ENCODE peak calls at places on chromosomes 3 and 15, in ten cellular contexts. One of them, this sample, is unnamed.

GRCh38 chr3:57128863-57129602 is 36.1 kb downstream of the IL17RD start:
- DNase-seq in CD8-positive, alpha-beta memory T cell: no peak
- DNase-seq in HCT116: no peak
- DNase-seq in NCI-H1417 treated with DMSO at 0.1 percent for 48 hours: no peak
- DNase-seq in gastrocnemius medialis: no peak
- DNase-seq in NCI-H2171 treated with DMSO at 0.1 percent for 48 hours: no peak
- DNase-seq in breast epithelium: no peak
- DNase-seq in left lung: no peak
- DNase-seq in upper lobe of left lung: no peak
- DNase-seq in AML-193: no peak
- DNase-seq in this sample: no peak

GRCh38 chr15:101617390-101617965 is 34.7 kb downstream of the TM2D3 start:
- DNase-seq in CD8-positive, alpha-beta memory T cell: no peak
- DNase-seq in HCT116: no peak
- DNase-seq in NCI-H1417 treated with DMSO at 0.1 percent for 48 hours: no peak
- DNase-seq in gastrocnemius medialis: no peak
- DNase-seq in NCI-H2171 treated with DMSO at 0.1 percent for 48 hours: no peak
- DNase-seq in breast epithelium: no peak
- DNase-seq in left lung: no peak
- DNase-seq in upper lobe of left lung: no peak
- DNase-seq in AML-193: no peak
- DNase-seq in this sample: no peak

GRCh38 chr15:87667643-87668042 is 588.9 kb downstream of the NTRK3 start:
- DNase-seq in CD8-positive, alpha-beta memory T cell: no peak
- DNase-seq in HCT116: no peak
- DNase-seq in NCI-H1417 treated with DMSO at 0.1 percent for 48 hours: no peak
- DNase-seq in gastrocnemius medialis: no peak
- DNase-seq in NCI-H2171 treated with DMSO at 0.1 percent for 48 hours: peak; percentile 5
- DNase-seq in breast epithelium: no peak
- DNase-seq in left lung: no peak
- DNase-seq in upper lobe of left lung: no peak
- DNase-seq in AML-193: no peak
- DNase-seq in this sample: no peak

GRCh38 chr3:183301937-183302580 is 49.0 kb downstream of the B3GNT5 start:
- DNase-seq in CD8-positive, alpha-beta memory T cell: no peak
- DNase-seq in HCT116: no peak
- DNase-seq in NCI-H1417 treated with DMSO at 0.1 percent for 48 hours: no peak
- DNase-seq in gastrocnemius medialis: no peak
- DNase-seq in NCI-H2171 treated with DMSO at 0.1 percent for 48 hours: no peak
- DNase-seq in breast epithelium: no peak
- DNase-seq in left lung: no peak
- DNase-seq in upper lobe of left lung: no peak
- DNase-seq in AML-193: no peak
- DNase-seq in this sample: no peak

GRCh38 chr3:122564155-122564912 is at the start of the genes DTX3L and PARP9:
- DNase-seq in CD8-positive, alpha-beta memory T cell: peak; percentile 79
- DNase-seq in HCT116: no peak
- DNase-seq in NCI-H1417 treated with DMSO at 0.1 percent for 48 hours: peak; percentile 18
- DNase-seq in gastrocnemius medialis: peak; percentile 66
- DNase-seq in NCI-H2171 treated with DMSO at 0.1 percent for 48 hours: peak; percentile 63
- DNase-seq in breast epithelium: peak; percentile 75
- DNase-seq in left lung: peak; percentile 92
- DNase-seq in upper lobe of left lung: peak; percentile 92
- DNase-seq in AML-193: peak; percentile 87
- DNase-seq in this sample: peak; percentile 79

GRCh38 chr15:54273928-54274327 is 295.7 kb downstream of the UNC13C start:
- DNase-seq in CD8-positive, alpha-beta memory T cell: no peak
- DNase-seq in HCT116: no peak
- DNase-seq in NCI-H1417 treated with DMSO at 0.1 percent for 48 hours: no peak
- DNase-seq in gastrocnemius medialis: no peak
- DNase-seq in NCI-H2171 treated with DMSO at 0.1 percent for 48 hours: no peak
- DNase-seq in breast epithelium: no peak
- DNase-seq in left lung: no peak
- DNase-seq in upper lobe of left lung: no peak
- DNase-seq in AML-193: peak; percentile 2
- DNase-seq in this sample: no peak

GRCh38 chr15:97728791-97729190 is 231.7 kb upstream of the ARRDC4 start:
- DNase-seq in CD8-positive, alpha-beta memory T cell: no peak
- DNase-seq in HCT116: no peak
- DNase-seq in NCI-H1417 treated with DMSO at 0.1 percent for 48 hours: no peak
- DNase-seq in gastrocnemius medialis: no peak
- DNase-seq in NCI-H2171 treated with DMSO at 0.1 percent for 48 hours: no peak
- DNase-seq in breast epithelium: no peak
- DNase-seq in left lung: no peak
- DNase-seq in upper lobe of left lung: no peak
- DNase-seq in AML-193: no peak
- DNase-seq in this sample: peak; percentile 14

GRCh38 chr15:29162411-29162810 is 107.2 kb downstream of the NSMCE3 start:
- DNase-seq in CD8-positive, alpha-beta memory T cell: no peak
- DNase-seq in HCT116: no peak
- DNase-seq in NCI-H1417 treated with DMSO at 0.1 percent for 48 hours: no peak
- DNase-seq in gastrocnemius medialis: no peak
- DNase-seq in NCI-H2171 treated with DMSO at 0.1 percent for 48 hours: no peak
- DNase-seq in breast epithelium: no peak
- DNase-seq in left lung: no peak
- DNase-seq in upper lobe of left lung: no peak
- DNase-seq in AML-193: no peak
- DNase-seq in this sample: no peak

GRCh38 chr15:44719293-44719999 is 8.1 kb downstream of the B2M start:
- DNase-seq in CD8-positive, alpha-beta memory T cell: peak; percentile 75
- DNase-seq in HCT116: no peak
- DNase-seq in NCI-H1417 treated with DMSO at 0.1 percent for 48 hours: no peak
- DNase-seq in gastrocnemius medialis: no peak
- DNase-seq in NCI-H2171 treated with DMSO at 0.1 percent for 48 hours: peak; percentile 11
- DNase-seq in breast epithelium: no peak
- DNase-seq in left lung: no peak
- DNase-seq in upper lobe of left lung: no peak
- DNase-seq in AML-193: peak; percentile 24
- DNase-seq in this sample: no peak

GRCh38 chr15:52217186-52217585 is 26.0 kb upstream of the GNB5 start:
- DNase-seq in CD8-positive, alpha-beta memory T cell: no peak
- DNase-seq in HCT116: no peak
- DNase-seq in NCI-H1417 treated with DMSO at 0.1 percent for 48 hours: no peak
- DNase-seq in gastrocnemius medialis: peak; percentile 39
- DNase-seq in NCI-H2171 treated with DMSO at 0.1 percent for 48 hours: no peak
- DNase-seq in breast epithelium: no peak
- DNase-seq in left lung: no peak
- DNase-seq in upper lobe of left lung: peak; percentile 31
- DNase-seq in AML-193: no peak
- DNase-seq in this sample: no peak

GRCh38 chr3:152056073-152056472 is 182.6 kb downstream of the SUCNR1 start:
- DNase-seq in CD8-positive, alpha-beta memory T cell: no peak
- DNase-seq in HCT116: no peak
- DNase-seq in NCI-H1417 treated with DMSO at 0.1 percent for 48 hours: no peak
- DNase-seq in gastrocnemius medialis: no peak
- DNase-seq in NCI-H2171 treated with DMSO at 0.1 percent for 48 hours: no peak
- DNase-seq in breast epithelium: no peak
- DNase-seq in left lung: no peak
- DNase-seq in upper lobe of left lung: no peak
- DNase-seq in AML-193: no peak
- DNase-seq in this sample: no peak

GRCh38 chr3:143975549-143976152 is 4.0 kb downstream of the DIPK2A start:
- DNase-seq in CD8-positive, alpha-beta memory T cell: peak; percentile 16
- DNase-seq in HCT116: no peak
- DNase-seq in NCI-H1417 treated with DMSO at 0.1 percent for 48 hours: peak; percentile 18
- DNase-seq in gastrocnemius medialis: no peak
- DNase-seq in NCI-H2171 treated with DMSO at 0.1 percent for 48 hours: peak; percentile 3
- DNase-seq in breast epithelium: no peak
- DNase-seq in left lung: no peak
- DNase-seq in upper lobe of left lung: no peak
- DNase-seq in AML-193: peak; percentile 60
- DNase-seq in this sample: peak; percentile 7

GRCh38 chr15:58306591-58307312 is 125.0 kb upstream of the LIPC start:
- DNase-seq in CD8-positive, alpha-beta memory T cell: no peak
- DNase-seq in HCT116: no peak
- DNase-seq in NCI-H1417 treated with DMSO at 0.1 percent for 48 hours: no peak
- DNase-seq in gastrocnemius medialis: no peak
- DNase-seq in NCI-H2171 treated with DMSO at 0.1 percent for 48 hours: peak; percentile 49
- DNase-seq in breast epithelium: no peak
- DNase-seq in left lung: no peak
- DNase-seq in upper lobe of left lung: no peak
- DNase-seq in AML-193: no peak
- DNase-seq in this sample: no peak

GRCh38 chr3:24156466-24156865 is 211.4 kb downstream of the NR1D2 start:
- DNase-seq in CD8-positive, alpha-beta memory T cell: no peak
- DNase-seq in HCT116: peak; percentile 49
- DNase-seq in NCI-H1417 treated with DMSO at 0.1 percent for 48 hours: no peak
- DNase-seq in gastrocnemius medialis: no peak
- DNase-seq in NCI-H2171 treated with DMSO at 0.1 percent for 48 hours: no peak
- DNase-seq in breast epithelium: no peak
- DNase-seq in left lung: no peak
- DNase-seq in upper lobe of left lung: no peak
- DNase-seq in AML-193: no peak
- DNase-seq in this sample: peak; percentile 59

GRCh38 chr3:160403028-160403545 is 3.6 kb downstream of the SMC4 start:
- DNase-seq in CD8-positive, alpha-beta memory T cell: no peak
- DNase-seq in HCT116: no peak
- DNase-seq in NCI-H1417 treated with DMSO at 0.1 percent for 48 hours: no peak
- DNase-seq in gastrocnemius medialis: no peak
- DNase-seq in NCI-H2171 treated with DMSO at 0.1 percent for 48 hours: no peak
- DNase-seq in breast epithelium: no peak
- DNase-seq in left lung: no peak
- DNase-seq in upper lobe of left lung: no peak
- DNase-seq in AML-193: no peak
- DNase-seq in this sample: no peak

GRCh38 chr3:47323431-47324277 is 40.9 kb downstream of the KLHL18 start:
- DNase-seq in CD8-positive, alpha-beta memory T cell: no peak
- DNase-seq in HCT116: peak; percentile 35
- DNase-seq in NCI-H1417 treated with DMSO at 0.1 percent for 48 hours: no peak
- DNase-seq in gastrocnemius medialis: no peak
- DNase-seq in NCI-H2171 treated with DMSO at 0.1 percent for 48 hours: no peak
- DNase-seq in breast epithelium: no peak
- DNase-seq in left lung: no peak
- DNase-seq in upper lobe of left lung: no peak
- DNase-seq in AML-193: no peak
- DNase-seq in this sample: peak; percentile 25

GRCh38 chr15:25181290-25182097 is 226.7 kb downstream of the SNRPN start:
- DNase-seq in CD8-positive, alpha-beta memory T cell: no peak
- DNase-seq in HCT116: no peak
- DNase-seq in NCI-H1417 treated with DMSO at 0.1 percent for 48 hours: no peak
- DNase-seq in gastrocnemius medialis: peak; percentile 1
- DNase-seq in NCI-H2171 treated with DMSO at 0.1 percent for 48 hours: no peak
- DNase-seq in breast epithelium: peak; percentile 19
- DNase-seq in left lung: peak; percentile 20
- DNase-seq in upper lobe of left lung: peak; percentile 19
- DNase-seq in AML-193: no peak
- DNase-seq in this sample: no peak